ENCODE peak calls at places on chromosomes 16 and 17, in ten cellular contexts. E is fibroblast of lung, Z is GM12865, O is stomach, X is omental fat pad, Q is mesothelial cell of epicardium, Y is AG10803, W is BJ, U is AG04449, B is neural crest cell. G is an unnamed sample.

GRCh38 chr17:72916991-72917390 is 175.5 kb downstream of the SLC39A11 start:
- DNase-seq in E (peak), Y (peak), O (no peak), Z (no peak), B (no peak), Q (no peak), X (no peak), W (no peak), U (no peak), G (no peak)

GRCh38 chr16:88367560-88367959 is 15.2 kb upstream of the ZNF469 start:
- DNase-seq in Q (no peak), Z (no peak), O (no peak), W (no peak), U (no peak), X (no peak), Y (no peak), E (no peak), B (no peak), G (no peak)

GRCh38 chr17:69175262-69175811 is 33.6 kb upstream of the ABCA6 start:
- DNase-seq in B (no peak), O (no peak), X (no peak), U (no peak), Q (no peak), Z (no peak), Y (no peak), W (no peak), E (no peak), G (no peak)

GRCh38 chr17:77332981-77333685 is 192.4 kb downstream of the SEC14L1 start:
- DNase-seq in X (no peak), O (peak), U (no peak), Q (no peak), E (peak), Z (no peak), B (no peak), W (peak), Y (peak), G (peak)

GRCh38 chr16:74309789-74310781 is 13.5 kb downstream of the PSMD7 start:
- DNase-seq in Z (peak), X (no peak), Q (no peak), U (no peak), E (peak), Y (peak), B (no peak), O (no peak), W (no peak), G (no peak)

GRCh38 chr16:3023415-3023668 is 400 bp downstream of the HCFC1R1 start:
- DNase-seq in O (no peak), Z (no peak), Y (peak), W (peak), U (no peak), E (peak), Q (no peak), X (peak), B (no peak), G (no peak)

GRCh38 chr17:56350592-56350991 is 197.3 kb downstream of the ANKFN1 start:
- DNase-seq in X (no peak), Q (no peak), W (no peak), E (no peak), U (no peak), Z (no peak), O (no peak), B (no peak), Y (no peak), G (no peak)

GRCh38 chr16:65249768-65250167 is 127.9 kb upstream of the CDH11 start:
- DNase-seq in E (no peak), O (peak), B (no peak), W (no peak), X (no peak), Y (peak), Z (no peak), Q (no peak), U (no peak), G (no peak)

GRCh38 chr17:37826497-37827115 is 81.7 kb upstream of the HNF1B start:
- DNase-seq in U (no peak), W (no peak), Z (peak), E (no peak), B (no peak), O (no peak), X (no peak), Y (no peak), Q (no peak), G (no peak)

GRCh38 chr17:63988741-63989621 is 9.2 kb upstream of the PRR29 start:
- DNase-seq in B (no peak), O (no peak), U (no peak), Q (no peak), Y (peak), W (no peak), X (no peak), E (no peak), Z (no peak), G (no peak)

GRCh38 chr16:49487746-49488145 is 114.1 kb downstream of the C16orf78 start:
- DNase-seq in O (no peak), W (no peak), Y (no peak), E (no peak), B (no peak), U (no peak), X (no peak), Z (no peak), Q (no peak), G (no peak)

GRCh38 chr17:62994931-62995330 is 28.9 kb downstream of the TANC2 start:
- DNase-seq in O (no peak), Z (no peak), X (no peak), W (no peak), U (no peak), Q (no peak), Y (peak), E (peak), B (no peak), G (no peak)

GRCh38 chr17:46169913-46170312 is 23.3 kb downstream of the KANSL1 start:
- DNase-seq in O (no peak), E (no peak), Q (no peak), U (no peak), Y (no peak), B (no peak), X (no peak), W (no peak), Z (no peak), G (no peak)

GRCh38 chr17:70772761-70773160 is 603.4 kb downstream of the KCNJ2 start:
- DNase-seq in Y (no peak), Z (no peak), O (no peak), B (no peak), W (no peak), X (no peak), E (no peak), U (no peak), Q (no peak), G (no peak)

GRCh38 chr16:383326-384020 is 1.7 kb upstream of the PGAP6 start:
- DNase-seq in Y (no peak), U (no peak), B (no peak), O (peak), E (no peak), Z (peak), Q (peak), W (no peak), X (no peak), G (no peak)

GRCh38 chr16:72255785-72256184 is 83.8 kb upstream of the PMFBP1 start:
- DNase-seq in X (no peak), Q (no peak), Z (no peak), B (no peak), E (peak), W (no peak), U (no peak), Y (peak), O (no peak), G (no peak)

GRCh38 chr16:86982912-86983311 is 334.3 kb downstream of the C16orf95 start:
- DNase-seq in Z (no peak), B (no peak), Y (no peak), W (no peak), O (no peak), X (no peak), U (no peak), Q (no peak), E (no peak), G (no peak)

GRCh38 chr17:36459045-36459444 is 27.4 kb upstream of the ZNHIT3 start:
- DNase-seq in U (no peak), Q (no peak), B (no peak), W (no peak), E (no peak), O (no peak), Y (no peak), X (no peak), Z (no peak), G (no peak)

GRCh38 chr16:11835891-11836652 is 15.3 kb downstream of the RSL1D1 start:
- DNase-seq in Y (peak), Z (no peak), U (no peak), E (peak), B (no peak), X (no peak), Q (no peak), O (no peak), W (no peak), G (peak)

GRCh38 chr17:41403409-41404023 is 6.1 kb upstream of the KRT31 start:
- DNase-seq in Y (no peak), Z (no peak), X (no peak), O (no peak), Q (no peak), E (peak), W (no peak), B (no peak), U (no peak), G (no peak)

DNA sequence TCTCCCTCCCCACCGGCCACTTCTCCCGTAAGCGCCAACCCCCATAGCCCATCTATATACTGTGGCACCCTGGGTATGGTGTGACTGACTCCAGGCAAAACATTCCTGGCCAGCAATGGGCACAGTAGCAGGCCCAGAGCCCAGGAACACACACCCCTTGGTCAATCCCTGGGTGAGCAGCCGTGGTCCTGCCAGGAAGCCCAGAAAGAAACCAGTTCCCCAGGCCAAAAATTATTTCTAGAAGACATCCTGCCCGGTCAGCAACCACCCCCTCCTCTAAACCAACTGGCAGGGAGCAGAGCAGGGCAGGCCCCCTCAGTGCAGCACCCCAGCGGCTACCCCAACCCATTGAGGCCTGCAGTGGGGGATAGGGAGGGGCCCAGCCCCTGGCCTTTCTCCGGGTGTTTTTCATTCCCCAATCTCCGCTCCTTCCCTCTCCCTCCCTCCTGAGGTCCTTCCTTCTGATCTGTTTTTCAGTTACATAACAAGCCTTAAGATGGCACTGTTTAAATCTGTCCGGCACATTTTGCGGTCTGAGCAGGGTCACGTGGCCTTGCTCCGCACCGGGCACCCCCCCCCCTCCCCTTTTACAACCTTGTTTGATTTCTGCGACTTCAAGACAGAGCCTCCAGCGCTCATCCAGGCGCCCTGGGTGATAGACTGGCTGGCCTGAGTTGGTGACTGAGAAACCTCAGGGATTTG is 2.0 kb downstream of the NPTX1 start:
- DNase-seq in E (peak), Y (peak), U (no peak), Q (no peak), X (no peak), B (no peak), O (no peak), W (no peak), Z (peak), G (no peak)
- TF ChIP-seq CTCF in E (peak), Y (peak), U (peak), Q (no peak), X (no peak), B (peak), O (no peak), W (peak), Z (no peak), G (peak)

GRCh38 chr16:84115919-84116719 is 623 bp downstream of the MBTPS1 start:
- DNase-seq in Y (peak), U (no peak), O (peak), X (no peak), E (peak), Z (peak), W (no peak), B (no peak), Q (no peak), G (no peak)
- TF ChIP-seq CTCF in Y (no peak), U (no peak), O (peak), X (no peak), E (no peak), Z (peak), W (no peak), B (peak), Q (no peak), G (no peak)

DNA sequence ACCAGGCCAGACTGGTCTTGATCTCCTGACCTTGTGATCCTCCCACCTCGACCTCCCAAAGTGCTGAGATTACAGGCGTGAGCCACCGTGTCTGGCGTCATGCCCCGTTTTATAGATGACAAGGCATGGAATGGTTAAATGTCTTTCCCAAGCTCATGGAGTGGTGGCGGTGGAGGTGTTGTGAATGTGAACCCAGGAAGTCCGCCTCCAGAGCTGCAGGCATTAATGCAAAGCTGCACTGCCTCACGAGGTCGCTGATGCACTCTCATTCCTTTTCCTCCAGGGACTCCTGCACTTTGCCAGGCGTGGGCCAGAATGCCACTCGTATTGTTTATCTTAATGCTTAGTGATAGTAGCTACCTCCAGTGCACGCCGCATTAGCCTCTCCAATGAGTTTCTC is 149.6 kb downstream of the WWOX start:
- DNase-seq in Q (no peak), B (no peak), Z (no peak), X (no peak), E (no peak), Y (no peak), O (peak), U (no peak), W (no peak), G (no peak)
- TF ChIP-seq CTCF in Q (no peak), B (peak), Z (no peak), X (no peak), E (no peak), Y (no peak), O (no peak), U (no peak), W (no peak), G (no peak)

GRCh38 chr17:61480414-61480807 is 28.2 kb downstream of the TBX4 start:
- DNase-seq in Z (no peak), Q (no peak), X (no peak), B (no peak), O (no peak), U (no peak), W (no peak), E (no peak), Y (no peak), G (no peak)

GRCh38 chr17:61479493-61480413 is 27.5 kb downstream of the TBX4 start:
- DNase-seq in O (no peak), U (no peak), Y (no peak), W (no peak), B (no peak), E (no peak), Q (no peak), X (no peak), Z (no peak), G (no peak)

GRCh38 chr17:61478026-61478789 is 26.0 kb downstream of the TBX4 start:
- DNase-seq in U (no peak), W (no peak), Y (no peak), B (no peak), E (no peak), O (no peak), Z (no peak), Q (peak), X (no peak), G (no peak)

GRCh38 chr17:61477204-61477834 is 25.1 kb downstream of the TBX4 start:
- DNase-seq in Z (no peak), W (no peak), Q (peak), X (no peak), B (no peak), U (no peak), E (no peak), O (no peak), Y (no peak), G (no peak)

DNA sequence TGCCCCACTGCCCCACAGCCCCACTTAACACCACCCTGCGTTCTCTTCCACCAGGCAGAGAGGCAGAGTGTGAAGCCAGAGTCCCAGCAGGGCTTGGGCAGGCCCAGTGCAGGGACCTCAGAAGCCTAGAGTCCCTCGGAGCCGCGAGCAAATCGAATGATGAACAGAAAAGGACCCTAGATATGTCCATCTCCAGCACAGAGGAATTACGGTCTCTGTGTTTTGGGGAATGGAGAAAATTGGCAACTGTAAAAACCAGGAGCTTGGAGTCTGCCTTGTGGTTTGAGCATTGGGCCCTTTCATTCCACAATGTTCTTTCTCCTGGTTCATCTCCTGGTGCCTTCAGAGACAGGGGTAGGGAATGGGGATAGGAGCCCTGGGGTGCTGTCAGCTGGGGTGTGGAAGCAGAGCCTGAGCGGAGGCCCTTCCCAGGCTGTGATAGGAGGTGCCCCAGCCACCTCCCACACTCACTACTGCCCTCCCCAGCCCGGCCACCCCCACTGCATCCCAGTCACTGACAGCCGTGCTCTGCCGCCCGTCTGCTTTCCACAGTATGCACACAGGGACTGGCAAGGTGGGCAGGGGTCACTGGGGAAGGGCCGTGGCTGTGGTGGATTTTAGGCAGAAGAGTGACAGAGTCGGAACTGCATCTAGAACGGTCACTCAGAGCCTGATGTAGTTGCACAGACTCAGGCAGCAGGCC is 26.7 kb downstream of the TBX4 start:
- DNase-seq in Z (no peak), B (no peak), W (no peak), U (no peak), Q (peak), X (no peak), E (no peak), O (no peak), Y (no peak), G (no peak)
- TF ChIP-seq CTCF in Z (no peak), B (no peak), W (no peak), U (no peak), Q (no peak), X (no peak), E (no peak), O (no peak), Y (no peak), G (no peak)

GRCh38 chr17:81189670-81190530 is 23.9 kb upstream of the AATK start:
- DNase-seq in E (no peak), Q (no peak), W (no peak), Y (no peak), B (no peak), U (no peak), Z (no peak), O (no peak), X (no peak), G (no peak)
- TF ChIP-seq CTCF in E (no peak), Q (no peak), W (peak), Y (no peak), B (no peak), U (peak), Z (no peak), O (no peak), X (no peak), G (peak)

GRCh38 chr17:55238931-55239297 is 25.8 kb upstream of the HLF start:
- DNase-seq in B (no peak), X (no peak), O (no peak), Q (no peak), Y (no peak), E (no peak), U (no peak), W (no peak), Z (peak), G (no peak)
- TF ChIP-seq CTCF in B (no peak), X (no peak), O (no peak), Q (no peak), Y (no peak), E (no peak), U (no peak), W (no peak), Z (no peak), G (no peak)

G was measured in AG09319.